ENCODE peak calls at places on chromosomes 5 and 9, in six cellular contexts. One of them, this sample, is unnamed.

GRCh38 chr5:153629496-153629895 is 139.0 kb downstream of the GRIA1 start:
- DNase-seq in endothelial cell of umbilical vein: no peak
- DNase-seq in pancreas: no peak
- DNase-seq in transverse colon: no peak
- DNase-seq in CD8-positive, alpha-beta T cell: no peak
- DNase-seq in gastrocnemius medialis: no peak
- DNase-seq in this sample: no peak

GRCh38 chr5:98364549-98364948 is 408.9 kb upstream of the RGMB start:
- DNase-seq in pancreas: no peak
- DNase-seq in endothelial cell of umbilical vein: no peak
- DNase-seq in gastrocnemius medialis: no peak
- DNase-seq in transverse colon: no peak
- DNase-seq in CD8-positive, alpha-beta T cell: no peak
- DNase-seq in this sample: no peak

GRCh38 chr5:56849671-56850070 is 34.3 kb downstream of the MAP3K1 start:
- DNase-seq in CD8-positive, alpha-beta T cell: no peak
- DNase-seq in pancreas: no peak
- DNase-seq in transverse colon: no peak
- DNase-seq in gastrocnemius medialis: no peak
- DNase-seq in endothelial cell of umbilical vein: no peak
- DNase-seq in this sample: peak; percentile 28

GRCh38 chr5:61816585-61817450 is 484.8 kb downstream of the ZSWIM6 start:
- DNase-seq in CD8-positive, alpha-beta T cell: no peak
- DNase-seq in gastrocnemius medialis: no peak
- DNase-seq in endothelial cell of umbilical vein: no peak
- DNase-seq in transverse colon: no peak
- DNase-seq in pancreas: no peak
- DNase-seq in this sample: no peak

GRCh38 chr5:181261320-181262085 is 560 bp upstream of the TRIM52 start:
- DNase-seq in endothelial cell of umbilical vein: peak; percentile 78
- DNase-seq in CD8-positive, alpha-beta T cell: peak; percentile 72
- DNase-seq in transverse colon: peak; percentile 81
- DNase-seq in pancreas: peak; percentile 75
- DNase-seq in gastrocnemius medialis: no peak
- DNase-seq in this sample: peak; percentile 80

GRCh38 chr5:168408561-168409321 is 77.5 kb upstream of the RARS1 start:
- DNase-seq in gastrocnemius medialis: no peak
- DNase-seq in transverse colon: no peak
- DNase-seq in pancreas: no peak
- DNase-seq in endothelial cell of umbilical vein: no peak
- DNase-seq in CD8-positive, alpha-beta T cell: no peak
- DNase-seq in this sample: no peak

GRCh38 chr5:109936091-109936490 is 246.4 kb downstream of the MAN2A1 start:
- DNase-seq in transverse colon: no peak
- DNase-seq in endothelial cell of umbilical vein: no peak
- DNase-seq in CD8-positive, alpha-beta T cell: no peak
- DNase-seq in pancreas: no peak
- DNase-seq in gastrocnemius medialis: no peak
- DNase-seq in this sample: no peak

GRCh38 chr9:89592963-89593775 is 11.6 kb upstream of the GADD45G start:
- DNase-seq in endothelial cell of umbilical vein: no peak
- DNase-seq in pancreas: no peak
- DNase-seq in gastrocnemius medialis: no peak
- DNase-seq in transverse colon: no peak
- DNase-seq in CD8-positive, alpha-beta T cell: no peak
- DNase-seq in this sample: no peak

GRCh38 chr5:141604318-141604717 is 14.5 kb downstream of the DIAPH1 start:
- DNase-seq in transverse colon: peak; percentile 60
- DNase-seq in pancreas: peak; percentile 31
- DNase-seq in gastrocnemius medialis: peak; percentile 91
- DNase-seq in CD8-positive, alpha-beta T cell: peak; percentile 27
- DNase-seq in endothelial cell of umbilical vein: peak; percentile 45
- DNase-seq in this sample: no peak

GRCh38 chr5:125199968-125200841 is 453.8 kb upstream of the ZNF608 start:
- DNase-seq in CD8-positive, alpha-beta T cell: no peak
- DNase-seq in transverse colon: no peak
- DNase-seq in endothelial cell of umbilical vein: peak; percentile 13
- DNase-seq in pancreas: no peak
- DNase-seq in gastrocnemius medialis: no peak
- DNase-seq in this sample: no peak

GRCh38 chr9:37760416-37761165 is 7.0 kb downstream of the TRMT10B start:
- DNase-seq in transverse colon: no peak
- DNase-seq in gastrocnemius medialis: no peak
- DNase-seq in CD8-positive, alpha-beta T cell: no peak
- DNase-seq in pancreas: no peak
- DNase-seq in endothelial cell of umbilical vein: no peak
- DNase-seq in this sample: no peak

GRCh38 chr9:2526071-2526862 is 95.3 kb upstream of the VLDLR start:
- DNase-seq in transverse colon: no peak
- DNase-seq in CD8-positive, alpha-beta T cell: no peak
- DNase-seq in endothelial cell of umbilical vein: no peak
- DNase-seq in gastrocnemius medialis: no peak
- DNase-seq in pancreas: no peak
- DNase-seq in this sample: no peak

GRCh38 chr5:172283020-172283861 is at the start of gene UBTD2:
- DNase-seq in CD8-positive, alpha-beta T cell: peak; percentile 70
- DNase-seq in pancreas: peak; percentile 86
- DNase-seq in gastrocnemius medialis: peak; percentile 73
- DNase-seq in endothelial cell of umbilical vein: peak; percentile 79
- DNase-seq in transverse colon: peak; percentile 88
- DNase-seq in this sample: peak; percentile 72

GRCh38 chr5:59587489-59588337 is 305.8 kb downstream of the PDE4D start:
- DNase-seq in gastrocnemius medialis: peak; percentile 88
- DNase-seq in endothelial cell of umbilical vein: peak; percentile 55
- DNase-seq in pancreas: peak; percentile 50
- DNase-seq in transverse colon: peak; percentile 79
- DNase-seq in CD8-positive, alpha-beta T cell: no peak
- DNase-seq in this sample: no peak

GRCh38 chr5:172502969-172503368 is 48.6 kb upstream of the SH3PXD2B start:
- DNase-seq in pancreas: peak; percentile 9
- DNase-seq in CD8-positive, alpha-beta T cell: no peak
- DNase-seq in transverse colon: no peak
- DNase-seq in gastrocnemius medialis: peak; percentile 10
- DNase-seq in endothelial cell of umbilical vein: no peak
- DNase-seq in this sample: no peak

DNA sequence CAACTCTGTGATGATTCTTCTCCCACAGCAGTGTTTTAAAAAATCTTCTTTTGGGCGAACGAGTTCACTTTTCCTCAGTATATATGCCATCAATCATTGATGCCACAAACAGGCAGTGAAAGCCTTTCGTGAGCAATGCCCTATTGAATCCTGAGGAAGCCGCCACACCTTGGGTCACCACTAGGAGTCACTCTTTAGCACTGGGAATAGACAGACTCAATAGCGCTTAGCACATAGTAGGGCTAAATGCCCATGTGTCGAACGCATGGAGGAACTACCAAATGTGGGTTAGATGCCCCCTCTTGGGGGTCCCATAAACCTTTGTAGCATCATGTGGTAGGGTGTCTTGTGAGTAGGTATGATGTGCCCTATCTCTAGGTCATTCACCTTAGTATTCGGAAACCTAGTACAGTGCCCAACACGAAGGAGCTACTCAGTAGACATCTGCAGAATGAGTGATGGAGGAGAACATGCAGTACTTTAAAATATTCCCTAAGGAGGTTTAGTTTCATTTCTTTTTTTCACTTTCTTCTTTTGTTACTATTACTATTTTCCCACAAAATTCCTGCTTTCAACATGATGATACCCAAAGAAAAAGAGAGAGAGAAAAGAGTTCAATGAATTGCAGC is 603.7 kb downstream of the BNC2 start:
- DNase-seq in gastrocnemius medialis: no peak
- DNase-seq in transverse colon: no peak
- DNase-seq in CD8-positive, alpha-beta T cell: no peak
- DNase-seq in pancreas: no peak
- DNase-seq in endothelial cell of umbilical vein: no peak
- DNase-seq in this sample: no peak
- H3K4me3 ChIP-seq in gastrocnemius medialis: peak overlapping the region; percentile 1
- H3K4me3 ChIP-seq in transverse colon: peak overlapping the region; percentile 38
- H3K4me3 ChIP-seq in CD8-positive, alpha-beta T cell: no peak overlapping the region
- H3K4me3 ChIP-seq in pancreas: no peak overlapping the region
- H3K4me3 ChIP-seq in endothelial cell of umbilical vein: peak overlapping the region; percentile 32
- H3K4me3 ChIP-seq in this sample: no peak overlapping the region

GRCh38 chr9:132114102-132114707 is 34.5 kb upstream of the MED27 start:
- DNase-seq in endothelial cell of umbilical vein: peak; percentile 52
- DNase-seq in CD8-positive, alpha-beta T cell: peak; percentile 45
- DNase-seq in transverse colon: peak; percentile 41
- DNase-seq in gastrocnemius medialis: no peak
- DNase-seq in pancreas: peak; percentile 67
- DNase-seq in this sample: no peak
- H3K27me3 ChIP-seq in endothelial cell of umbilical vein: peaks cover 2% of the 10 kb centered on the region
- H3K27me3 ChIP-seq in CD8-positive, alpha-beta T cell: peaks cover 5% of the 10 kb centered on the region
- H3K27me3 ChIP-seq in transverse colon: peaks cover 24% of the 10 kb centered on the region
- H3K27me3 ChIP-seq in gastrocnemius medialis: no peaks in the 10 kb centered on the region
- H3K27me3 ChIP-seq in pancreas: no peaks in the 10 kb centered on the region
- H3K27me3 ChIP-seq in this sample: peaks cover 2% of the 10 kb centered on the region

GRCh38 chr5:150053231-150053626 is 33.1 kb downstream of the CSF1R start:
- DNase-seq in CD8-positive, alpha-beta T cell: no peak
- DNase-seq in endothelial cell of umbilical vein: peak; percentile 16
- DNase-seq in transverse colon: no peak
- DNase-seq in pancreas: no peak
- DNase-seq in gastrocnemius medialis: no peak
- DNase-seq in this sample: no peak
- H3K27ac ChIP-seq in CD8-positive, alpha-beta T cell: no peak overlapping the region
- H3K27ac ChIP-seq in endothelial cell of umbilical vein: peak overlapping the region; percentile 28
- H3K27ac ChIP-seq in transverse colon: no peak overlapping the region
- H3K27ac ChIP-seq in pancreas: no peak overlapping the region
- H3K27ac ChIP-seq in gastrocnemius medialis: no peak overlapping the region
- H3K27ac ChIP-seq in this sample: no peak overlapping the region

DNA sequence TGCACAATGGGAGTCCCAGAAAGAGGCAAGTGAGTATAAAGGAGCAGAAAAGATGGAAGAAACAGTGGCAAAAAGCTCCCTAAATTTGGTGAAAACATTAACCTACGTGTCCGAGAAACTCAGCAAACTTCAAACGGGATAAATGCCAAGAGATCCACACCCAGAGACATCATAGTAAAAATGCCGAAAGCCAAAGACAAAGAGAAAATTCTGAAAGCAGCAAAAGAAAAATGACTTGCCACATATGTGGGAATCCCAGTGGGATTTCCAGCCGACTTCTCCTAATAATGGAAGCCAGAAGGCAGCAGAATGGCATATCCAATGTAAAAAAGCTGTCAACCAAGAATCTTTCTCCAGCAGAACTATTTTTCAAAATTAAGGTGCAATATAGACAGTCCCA is 101.2 kb downstream of the ADAMTS2 start:
- DNase-seq in CD8-positive, alpha-beta T cell: no peak
- DNase-seq in pancreas: no peak
- DNase-seq in transverse colon: no peak
- DNase-seq in endothelial cell of umbilical vein: no peak
- DNase-seq in gastrocnemius medialis: peak; percentile 7
- DNase-seq in this sample: no peak
- H3K4me3 ChIP-seq in CD8-positive, alpha-beta T cell: no peak overlapping the region
- H3K4me3 ChIP-seq in pancreas: no peak overlapping the region
- H3K4me3 ChIP-seq in transverse colon: no peak overlapping the region
- H3K4me3 ChIP-seq in endothelial cell of umbilical vein: no peak overlapping the region
- H3K4me3 ChIP-seq in gastrocnemius medialis: no peak overlapping the region
- H3K4me3 ChIP-seq in this sample: no peak overlapping the region

DNA sequence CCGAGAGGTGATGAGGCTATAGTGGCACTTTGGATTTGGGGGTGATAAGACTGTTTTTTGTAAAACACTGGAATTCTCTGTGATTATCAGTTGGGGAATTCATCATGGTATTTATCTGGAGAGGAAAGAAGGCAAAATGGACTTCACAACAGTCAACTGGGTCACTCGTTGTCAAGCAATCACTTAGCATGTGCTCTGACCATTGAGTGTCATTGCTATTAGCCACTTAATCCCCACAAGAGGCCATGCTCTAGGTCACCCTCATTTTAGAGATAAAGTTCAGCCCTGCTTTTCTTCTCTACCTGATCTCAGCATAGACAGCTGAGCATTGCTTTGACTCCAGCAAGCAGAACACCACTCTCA is 160.1 kb upstream of the PITX1 start:
- DNase-seq in endothelial cell of umbilical vein: no peak
- DNase-seq in CD8-positive, alpha-beta T cell: no peak
- DNase-seq in gastrocnemius medialis: no peak
- DNase-seq in transverse colon: no peak
- DNase-seq in pancreas: no peak
- DNase-seq in this sample: no peak
- H3K27me3 ChIP-seq in endothelial cell of umbilical vein: peaks cover 2% of the 10 kb centered on the region
- H3K27me3 ChIP-seq in CD8-positive, alpha-beta T cell: peaks cover 5% of the 10 kb centered on the region
- H3K27me3 ChIP-seq in gastrocnemius medialis: no peaks in the 10 kb centered on the region
- H3K27me3 ChIP-seq in transverse colon: peaks cover 39% of the 10 kb centered on the region
- H3K27me3 ChIP-seq in pancreas: no peaks in the 10 kb centered on the region
- H3K27me3 ChIP-seq in this sample: peaks cover 12% of the 10 kb centered on the region

This sample was measured in CD4-positive, CD25-positive, alpha-beta regulatory T cell.